ENCODE peak calls at places on chromosomes 12 and 14, in seven cellular contexts. U is colonic mucosa; P is mucosa of descending colon; J is fibroblast of lung; S is Peyer's patch; G is GM12878; Q is CD8-positive, alpha-beta T cell. F is an unnamed sample.
A peak's percentile ranks its signal among the peaks of the same experiment; 100 is the strongest.

GRCh38 chr12:116126610-116127009 is 150.9 kb downstream of the MED13L start:
- DNase-seq in U (no peak), S (no peak), Q (no peak), J (peak; percentile 62), G (no peak), P (no peak), F (no peak)

GRCh38 chr14:21233457-21234076 is 35.7 kb downstream of the HNRNPC start:
- DNase-seq in Q (no peak), J (peak; percentile 18), G (no peak), P (no peak), U (no peak), S (no peak), F (no peak)

GRCh38 chr12:11794311-11794710 is 144.8 kb downstream of the ETV6 start:
- DNase-seq in Q (no peak), P (no peak), S (no peak), G (no peak), U (no peak), J (no peak), F (no peak)

GRCh38 chr14:62943202-62943601 is 102.1 kb downstream of the KCNH5 start:
- DNase-seq in G (no peak), J (peak; percentile 51), P (no peak), Q (no peak), S (no peak), U (no peak), F (no peak)

GRCh38 chr14:34713681-34714319 is 593 bp downstream of the CFL2 start:
- DNase-seq in S (no peak), G (no peak), P (peak; percentile 55), Q (peak; percentile 5), J (peak; percentile 78), U (peak; percentile 35), F (peak; percentile 22)

GRCh38 chr14:67241416-67242362 is at the start of gene PALS1:
- DNase-seq in J (peak; percentile 76), S (no peak), P (peak; percentile 64), U (no peak), Q (peak; percentile 44), G (peak; percentile 19), F (no peak)

GRCh38 chr14:68032154-68032553 is 212.6 kb downstream of the RAD51B start:
- DNase-seq in J (no peak), G (no peak), U (no peak), S (no peak), P (no peak), Q (no peak), F (no peak)

GRCh38 chr12:29726321-29726692 is 57.4 kb downstream of the TMTC1 start:
- DNase-seq in G (no peak), S (no peak), U (no peak), Q (no peak), J (peak; percentile 47), P (peak; percentile 7), F (no peak)

GRCh38 chr12:28223853-28224252 is 33.6 kb downstream of the CCDC91 start:
- DNase-seq in P (no peak), U (no peak), S (no peak), Q (no peak), G (no peak), J (no peak), F (no peak)

GRCh38 chr12:100279612-100280244 is 12.8 kb downstream of the SCYL2 start:
- DNase-seq in U (no peak), Q (no peak), S (no peak), G (no peak), P (no peak), J (no peak), F (no peak)

GRCh38 chr12:108568653-108569154 is 6.3 kb downstream of the ISCU start:
- DNase-seq in U (peak; percentile 17), S (no peak), P (peak; percentile 43), J (no peak), G (peak; percentile 99), Q (peak; percentile 68), F (no peak)

GRCh38 chr14:89616425-89617141 is 199.6 kb upstream of the FOXN3 start:
- DNase-seq in U (peak; percentile 21), J (peak; percentile 46), S (no peak), Q (peak; percentile 42), P (peak; percentile 48), G (no peak), F (no peak)

GRCh38 chr12:75503866-75504265 is 7.5 kb downstream of the KRR1 start:
- DNase-seq in G (no peak), S (no peak), Q (no peak), J (no peak), U (no peak), P (no peak), F (no peak)

GRCh38 chr14:21087294-21088091 is 11.0 kb downstream of the ZNF219 start:
- DNase-seq in S (no peak), G (no peak), P (no peak), U (no peak), J (peak; percentile 96), Q (peak; percentile 75), F (no peak)

GRCh38 chr12:79522657-79523386 is 167.9 kb downstream of the PAWR start:
- DNase-seq in G (no peak), Q (no peak), U (no peak), J (no peak), P (no peak), S (no peak), F (no peak)

GRCh38 chr12:112971248-112971647 is 7.1 kb upstream of the OAS2 start:
- DNase-seq in U (no peak), Q (no peak), J (no peak), G (no peak), P (peak; percentile 30), S (no peak), F (peak; percentile 33)

GRCh38 chr14:92565040-92565717 is 51.6 kb downstream of the RIN3 start:
- DNase-seq in Q (no peak), P (no peak), G (no peak), J (no peak), U (no peak), S (no peak), F (no peak)

GRCh38 chr12:89863968-89864367 is 155.3 kb upstream of the ATP2B1 start:
- DNase-seq in S (no peak), Q (no peak), J (no peak), U (no peak), G (no peak), P (no peak), F (no peak)

GRCh38 chr12:50799908-50800307 is 36.0 kb downstream of the ATF1 start:
- DNase-seq in G (no peak), P (no peak), U (no peak), J (peak; percentile 27), Q (no peak), S (no peak), F (no peak)

GRCh38 chr14:104174051-104174450 is 35.7 kb downstream of the KIF26A start:
- DNase-seq in Q (no peak), U (no peak), J (no peak), S (no peak), P (no peak), G (no peak), F (no peak)

GRCh38 chr12:121009744-121010143 is 6.5 kb downstream of the C12orf43 start:
- DNase-seq in G (no peak), Q (no peak), P (peak; percentile 81), J (peak; percentile 54), S (no peak), U (peak; percentile 68), F (no peak)

GRCh38 chr12:65585648-65586420 is 238.4 kb upstream of the HMGA2 start:
- DNase-seq in S (no peak), U (no peak), G (no peak), J (no peak), P (no peak), Q (no peak), F (no peak)

GRCh38 chr12:132610051-132610759 is at the start of gene LRCOL1:
- DNase-seq in U (no peak), P (no peak), Q (no peak), G (no peak), S (peak; percentile 47), J (peak; percentile 73), F (peak; percentile 63)

GRCh38 chr12:40226652-40227051 is 1.9 kb downstream of the LRRK2 start:
- DNase-seq in G (no peak), P (peak; percentile 30), J (peak; percentile 77), S (no peak), U (no peak), Q (no peak), F (no peak)

GRCh38 chr14:36293824-36294223 is 26.6 kb downstream of the MBIP start:
- DNase-seq in G (no peak), Q (no peak), U (no peak), P (no peak), J (peak; percentile 48), S (no peak), F (no peak)

GRCh38 chr14:94936411-94936892 is 166.5 kb upstream of the GSC start:
- DNase-seq in G (no peak), S (no peak), Q (no peak), J (peak; percentile 34), U (peak; percentile 58), P (peak; percentile 35), F (peak; percentile 67)

GRCh38 chr14:59317346-59317745 is 128.9 kb downstream of the DAAM1 start:
- DNase-seq in U (no peak), Q (no peak), J (no peak), P (no peak), G (no peak), S (no peak), F (no peak)

GRCh38 chr12:100141998-100142850 is 450 bp downstream of the BLTP3B start:
- DNase-seq in G (no peak), U (peak; percentile 83), Q (peak; percentile 40), P (peak; percentile 78), S (peak; percentile 73), J (no peak), F (peak; percentile 49)

GRCh38 chr14:105925615-105926414 is 399.4 kb downstream of the TMEM121 start:
- DNase-seq in Q (no peak), J (no peak), U (no peak), S (peak; percentile 33), G (no peak), P (no peak), F (no peak)

GRCh38 chr12:57834086-57834876 is 12.2 kb downstream of the CTDSP2 start:
- DNase-seq in G (no peak), S (no peak), J (no peak), Q (no peak), P (no peak), U (no peak), F (no peak)
- H3K4me3 ChIP-seq in G (peak overlapping the region; percentile 4), S (no peak overlapping the region), J (no peak overlapping the region), Q (no peak overlapping the region), P (no peak overlapping the region), U (no peak overlapping the region), F (peak overlapping the region; percentile 41)

GRCh38 chr12:64092507-64092906 is 129.6 kb downstream of the KICS2 start:
- DNase-seq in S (no peak), P (no peak), J (no peak), G (no peak), Q (no peak), U (no peak), F (no peak)
- H3K4me1 ChIP-seq in S (peaks cover 9% of the 10 kb centered on the region), P (peaks cover 8% of the 10 kb centered on the region), J (peaks cover 21% of the 10 kb centered on the region), G (no peaks in the 10 kb centered on the region), Q (no peaks in the 10 kb centered on the region), U (no peaks in the 10 kb centered on the region), F (peaks cover 39% of the 10 kb centered on the region)

GRCh38 chr12:130800312-130800711 is 38.7 kb downstream of the STX2 start:
- DNase-seq in J (no peak), Q (no peak), G (no peak), P (no peak), S (no peak), U (no peak), F (no peak)
- H3K36me3 ChIP-seq in J (peaks cover 7% of the 10 kb centered on the region), Q (peaks cover 8% of the 10 kb centered on the region), G (peaks cover 2% of the 10 kb centered on the region), P (no peaks in the 10 kb centered on the region), S (peaks cover 30% of the 10 kb centered on the region), U (no peaks in the 10 kb centered on the region), F (peaks cover 94% of the 10 kb centered on the region)

DNA sequence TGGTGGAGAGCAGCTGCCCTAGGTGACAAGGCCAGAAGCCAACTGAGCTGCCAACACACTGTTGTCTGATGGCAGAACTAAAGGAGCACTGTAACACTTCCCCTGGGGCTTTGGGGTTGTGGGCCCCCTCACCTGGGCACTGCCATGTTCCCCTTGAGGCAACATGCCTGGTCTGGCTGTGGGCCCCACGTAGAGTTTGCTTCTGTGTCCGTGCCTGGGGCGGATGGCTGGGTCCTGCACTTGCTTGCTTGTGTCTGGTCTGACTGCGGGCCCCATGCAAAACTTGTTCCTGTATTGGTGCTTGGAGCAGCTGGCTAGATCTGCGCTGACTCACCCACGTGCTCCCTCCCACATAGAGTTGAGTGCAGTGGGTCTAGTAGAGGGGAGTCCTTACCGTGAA is 78.4 kb downstream of the MNAT1 start:
- DNase-seq in G (no peak), S (no peak), P (no peak), Q (no peak), J (no peak), U (no peak), F (no peak)
- H3K4me3 ChIP-seq in G (no peak overlapping the region), S (no peak overlapping the region), P (no peak overlapping the region), Q (no peak overlapping the region), J (no peak overlapping the region), U (no peak overlapping the region), F (no peak overlapping the region)

F was measured in left ventricle myocardium inferior.